ENCODE peak calls at places on chromosomes 5 and 9, in five cellular contexts. One of them, this sample, is unnamed.

GRCh38 chr5:181203093-181203711 is 1.8 kb downstream of the TRIM7 start:
- DNase-seq in activated gamma-delta T cell treated with anti-CD3 and anti-CD28 coated beads, Interleukin-2, amount 50 U/mL, for 16 hours: no peak
- DNase-seq in stimulated activated CD4-positive, alpha-beta T cell treated with anti-CD3 and anti-CD28 coated beads, Interleukin-15, amount 100 ng/mL, for 1 hour: no peak
- DNase-seq in HS-5: no peak
- DNase-seq in ELF-1: no peak
- DNase-seq in this sample: peak

GRCh38 chr5:96714951-96715451 is 52.8 kb downstream of the CAST start:
- DNase-seq in activated gamma-delta T cell treated with anti-CD3 and anti-CD28 coated beads, Interleukin-2, amount 50 U/mL, for 16 hours: no peak
- DNase-seq in stimulated activated CD4-positive, alpha-beta T cell treated with anti-CD3 and anti-CD28 coated beads, Interleukin-15, amount 100 ng/mL, for 1 hour: no peak
- DNase-seq in HS-5: no peak
- DNase-seq in ELF-1: peak
- DNase-seq in this sample: peak

GRCh38 chr5:2165991-2166978 is 283.6 kb upstream of the IRX4 start:
- DNase-seq in activated gamma-delta T cell treated with anti-CD3 and anti-CD28 coated beads, Interleukin-2, amount 50 U/mL, for 16 hours: no peak
- DNase-seq in stimulated activated CD4-positive, alpha-beta T cell treated with anti-CD3 and anti-CD28 coated beads, Interleukin-15, amount 100 ng/mL, for 1 hour: no peak
- DNase-seq in HS-5: no peak
- DNase-seq in ELF-1: no peak
- DNase-seq in this sample: no peak

GRCh38 chr9:130287736-130288135 is 22.2 kb downstream of the HMCN2 start:
- DNase-seq in activated gamma-delta T cell treated with anti-CD3 and anti-CD28 coated beads, Interleukin-2, amount 50 U/mL, for 16 hours: no peak
- DNase-seq in stimulated activated CD4-positive, alpha-beta T cell treated with anti-CD3 and anti-CD28 coated beads, Interleukin-15, amount 100 ng/mL, for 1 hour: no peak
- DNase-seq in HS-5: no peak
- DNase-seq in ELF-1: no peak
- DNase-seq in this sample: no peak

GRCh38 chr9:122336836-122337560 is 33.8 kb upstream of the PTGS1 start:
- DNase-seq in activated gamma-delta T cell treated with anti-CD3 and anti-CD28 coated beads, Interleukin-2, amount 50 U/mL, for 16 hours: no peak
- DNase-seq in stimulated activated CD4-positive, alpha-beta T cell treated with anti-CD3 and anti-CD28 coated beads, Interleukin-15, amount 100 ng/mL, for 1 hour: no peak
- DNase-seq in HS-5: no peak
- DNase-seq in ELF-1: no peak
- DNase-seq in this sample: no peak

GRCh38 chr9:99906403-99907207 is at the start of gene STX17:
- DNase-seq in activated gamma-delta T cell treated with anti-CD3 and anti-CD28 coated beads, Interleukin-2, amount 50 U/mL, for 16 hours: peak
- DNase-seq in stimulated activated CD4-positive, alpha-beta T cell treated with anti-CD3 and anti-CD28 coated beads, Interleukin-15, amount 100 ng/mL, for 1 hour: peak
- DNase-seq in HS-5: peak
- DNase-seq in ELF-1: peak
- DNase-seq in this sample: peak

GRCh38 chr5:33008751-33009418 is 297.8 kb downstream of the NPR3 start:
- DNase-seq in activated gamma-delta T cell treated with anti-CD3 and anti-CD28 coated beads, Interleukin-2, amount 50 U/mL, for 16 hours: no peak
- DNase-seq in stimulated activated CD4-positive, alpha-beta T cell treated with anti-CD3 and anti-CD28 coated beads, Interleukin-15, amount 100 ng/mL, for 1 hour: no peak
- DNase-seq in HS-5: no peak
- DNase-seq in ELF-1: peak
- DNase-seq in this sample: peak

GRCh38 chr9:88537743-88538055 is 2.7 kb downstream of the NXNL2 start:
- DNase-seq in activated gamma-delta T cell treated with anti-CD3 and anti-CD28 coated beads, Interleukin-2, amount 50 U/mL, for 16 hours: no peak
- DNase-seq in stimulated activated CD4-positive, alpha-beta T cell treated with anti-CD3 and anti-CD28 coated beads, Interleukin-15, amount 100 ng/mL, for 1 hour: no peak
- DNase-seq in HS-5: peak
- DNase-seq in ELF-1: peak
- DNase-seq in this sample: peak

GRCh38 chr9:118609355-118610044 is 759.7 kb downstream of the BRINP1 start:
- DNase-seq in activated gamma-delta T cell treated with anti-CD3 and anti-CD28 coated beads, Interleukin-2, amount 50 U/mL, for 16 hours: no peak
- DNase-seq in stimulated activated CD4-positive, alpha-beta T cell treated with anti-CD3 and anti-CD28 coated beads, Interleukin-15, amount 100 ng/mL, for 1 hour: no peak
- DNase-seq in HS-5: peak
- DNase-seq in ELF-1: no peak
- DNase-seq in this sample: peak

GRCh38 chr5:146006470-146006869 is 70.1 kb downstream of the SH3RF2 start:
- DNase-seq in activated gamma-delta T cell treated with anti-CD3 and anti-CD28 coated beads, Interleukin-2, amount 50 U/mL, for 16 hours: no peak
- DNase-seq in stimulated activated CD4-positive, alpha-beta T cell treated with anti-CD3 and anti-CD28 coated beads, Interleukin-15, amount 100 ng/mL, for 1 hour: no peak
- DNase-seq in HS-5: no peak
- DNase-seq in ELF-1: no peak
- DNase-seq in this sample: no peak

GRCh38 chr9:8762676-8763075 is 963.1 kb upstream of the DMAC1 start:
- DNase-seq in activated gamma-delta T cell treated with anti-CD3 and anti-CD28 coated beads, Interleukin-2, amount 50 U/mL, for 16 hours: no peak
- DNase-seq in stimulated activated CD4-positive, alpha-beta T cell treated with anti-CD3 and anti-CD28 coated beads, Interleukin-15, amount 100 ng/mL, for 1 hour: no peak
- DNase-seq in HS-5: no peak
- DNase-seq in ELF-1: peak
- DNase-seq in this sample: no peak

GRCh38 chr9:108521063-108521462 is 334.7 kb downstream of the ACTL7B start:
- DNase-seq in activated gamma-delta T cell treated with anti-CD3 and anti-CD28 coated beads, Interleukin-2, amount 50 U/mL, for 16 hours: no peak
- DNase-seq in stimulated activated CD4-positive, alpha-beta T cell treated with anti-CD3 and anti-CD28 coated beads, Interleukin-15, amount 100 ng/mL, for 1 hour: no peak
- DNase-seq in HS-5: peak
- DNase-seq in ELF-1: no peak
- DNase-seq in this sample: peak

GRCh38 chr5:81355291-81356251 is 38.4 kb downstream of the ACOT12 start:
- DNase-seq in activated gamma-delta T cell treated with anti-CD3 and anti-CD28 coated beads, Interleukin-2, amount 50 U/mL, for 16 hours: no peak
- DNase-seq in stimulated activated CD4-positive, alpha-beta T cell treated with anti-CD3 and anti-CD28 coated beads, Interleukin-15, amount 100 ng/mL, for 1 hour: no peak
- DNase-seq in HS-5: no peak
- DNase-seq in ELF-1: no peak
- DNase-seq in this sample: no peak

GRCh38 chr5:138905541-138905940 is 30.4 kb upstream of the LRRTM2 start:
- DNase-seq in activated gamma-delta T cell treated with anti-CD3 and anti-CD28 coated beads, Interleukin-2, amount 50 U/mL, for 16 hours: no peak
- DNase-seq in stimulated activated CD4-positive, alpha-beta T cell treated with anti-CD3 and anti-CD28 coated beads, Interleukin-15, amount 100 ng/mL, for 1 hour: no peak
- DNase-seq in HS-5: peak
- DNase-seq in ELF-1: no peak
- DNase-seq in this sample: peak

GRCh38 chr9:93130861-93131481 is 3.1 kb downstream of the NINJ1 start:
- DNase-seq in activated gamma-delta T cell treated with anti-CD3 and anti-CD28 coated beads, Interleukin-2, amount 50 U/mL, for 16 hours: no peak
- DNase-seq in stimulated activated CD4-positive, alpha-beta T cell treated with anti-CD3 and anti-CD28 coated beads, Interleukin-15, amount 100 ng/mL, for 1 hour: no peak
- DNase-seq in HS-5: no peak
- DNase-seq in ELF-1: no peak
- DNase-seq in this sample: no peak

GRCh38 chr5:171317225-171317624 is 8.2 kb downstream of the TLX3 start:
- DNase-seq in activated gamma-delta T cell treated with anti-CD3 and anti-CD28 coated beads, Interleukin-2, amount 50 U/mL, for 16 hours: no peak
- DNase-seq in stimulated activated CD4-positive, alpha-beta T cell treated with anti-CD3 and anti-CD28 coated beads, Interleukin-15, amount 100 ng/mL, for 1 hour: no peak
- DNase-seq in HS-5: no peak
- DNase-seq in ELF-1: no peak
- DNase-seq in this sample: no peak

GRCh38 chr5:32523625-32524024 is 61.7 kb upstream of the SUB1 start:
- DNase-seq in activated gamma-delta T cell treated with anti-CD3 and anti-CD28 coated beads, Interleukin-2, amount 50 U/mL, for 16 hours: no peak
- DNase-seq in stimulated activated CD4-positive, alpha-beta T cell treated with anti-CD3 and anti-CD28 coated beads, Interleukin-15, amount 100 ng/mL, for 1 hour: no peak
- DNase-seq in HS-5: no peak
- DNase-seq in ELF-1: no peak
- DNase-seq in this sample: no peak

GRCh38 chr5:172496671-172497371 is 42.5 kb upstream of the SH3PXD2B start:
- DNase-seq in activated gamma-delta T cell treated with anti-CD3 and anti-CD28 coated beads, Interleukin-2, amount 50 U/mL, for 16 hours: no peak
- DNase-seq in stimulated activated CD4-positive, alpha-beta T cell treated with anti-CD3 and anti-CD28 coated beads, Interleukin-15, amount 100 ng/mL, for 1 hour: no peak
- DNase-seq in HS-5: no peak
- DNase-seq in ELF-1: peak
- DNase-seq in this sample: no peak

GRCh38 chr5:57575839-57576238 is 93.2 kb upstream of the ACTBL2 start:
- DNase-seq in activated gamma-delta T cell treated with anti-CD3 and anti-CD28 coated beads, Interleukin-2, amount 50 U/mL, for 16 hours: no peak
- DNase-seq in stimulated activated CD4-positive, alpha-beta T cell treated with anti-CD3 and anti-CD28 coated beads, Interleukin-15, amount 100 ng/mL, for 1 hour: no peak
- DNase-seq in HS-5: no peak
- DNase-seq in ELF-1: no peak
- DNase-seq in this sample: no peak

GRCh38 chr5:175597718-175598117 is 60.2 kb upstream of the HRH2 start:
- DNase-seq in activated gamma-delta T cell treated with anti-CD3 and anti-CD28 coated beads, Interleukin-2, amount 50 U/mL, for 16 hours: no peak
- DNase-seq in stimulated activated CD4-positive, alpha-beta T cell treated with anti-CD3 and anti-CD28 coated beads, Interleukin-15, amount 100 ng/mL, for 1 hour: no peak
- DNase-seq in HS-5: no peak
- DNase-seq in ELF-1: no peak
- DNase-seq in this sample: no peak

GRCh38 chr9:138022121-138022741 is 144.6 kb downstream of the CACNA1B start:
- DNase-seq in activated gamma-delta T cell treated with anti-CD3 and anti-CD28 coated beads, Interleukin-2, amount 50 U/mL, for 16 hours: no peak
- DNase-seq in stimulated activated CD4-positive, alpha-beta T cell treated with anti-CD3 and anti-CD28 coated beads, Interleukin-15, amount 100 ng/mL, for 1 hour: no peak
- DNase-seq in HS-5: no peak
- DNase-seq in ELF-1: peak
- DNase-seq in this sample: no peak

GRCh38 chr5:68950111-68950510 is 143.7 kb upstream of the SLC30A5 start:
- DNase-seq in activated gamma-delta T cell treated with anti-CD3 and anti-CD28 coated beads, Interleukin-2, amount 50 U/mL, for 16 hours: no peak
- DNase-seq in stimulated activated CD4-positive, alpha-beta T cell treated with anti-CD3 and anti-CD28 coated beads, Interleukin-15, amount 100 ng/mL, for 1 hour: no peak
- DNase-seq in HS-5: no peak
- DNase-seq in ELF-1: peak
- DNase-seq in this sample: peak

GRCh38 chr5:33180900-33181299 is 259.9 kb upstream of the TARS1 start:
- DNase-seq in activated gamma-delta T cell treated with anti-CD3 and anti-CD28 coated beads, Interleukin-2, amount 50 U/mL, for 16 hours: no peak
- DNase-seq in stimulated activated CD4-positive, alpha-beta T cell treated with anti-CD3 and anti-CD28 coated beads, Interleukin-15, amount 100 ng/mL, for 1 hour: no peak
- DNase-seq in HS-5: peak
- DNase-seq in ELF-1: peak
- DNase-seq in this sample: peak

GRCh38 chr5:140259509-140259908 is 43.4 kb downstream of the PFDN1 start:
- DNase-seq in activated gamma-delta T cell treated with anti-CD3 and anti-CD28 coated beads, Interleukin-2, amount 50 U/mL, for 16 hours: no peak
- DNase-seq in stimulated activated CD4-positive, alpha-beta T cell treated with anti-CD3 and anti-CD28 coated beads, Interleukin-15, amount 100 ng/mL, for 1 hour: no peak
- DNase-seq in HS-5: no peak
- DNase-seq in ELF-1: no peak
- DNase-seq in this sample: peak

GRCh38 chr9:113320051-113320450 is 16.9 kb upstream of the RNF183 start:
- DNase-seq in activated gamma-delta T cell treated with anti-CD3 and anti-CD28 coated beads, Interleukin-2, amount 50 U/mL, for 16 hours: no peak
- DNase-seq in stimulated activated CD4-positive, alpha-beta T cell treated with anti-CD3 and anti-CD28 coated beads, Interleukin-15, amount 100 ng/mL, for 1 hour: no peak
- DNase-seq in HS-5: no peak
- DNase-seq in ELF-1: no peak
- DNase-seq in this sample: no peak

GRCh38 chr9:124618476-124618875 is 111.3 kb upstream of the NR5A1 start:
- DNase-seq in activated gamma-delta T cell treated with anti-CD3 and anti-CD28 coated beads, Interleukin-2, amount 50 U/mL, for 16 hours: no peak
- DNase-seq in stimulated activated CD4-positive, alpha-beta T cell treated with anti-CD3 and anti-CD28 coated beads, Interleukin-15, amount 100 ng/mL, for 1 hour: no peak
- DNase-seq in HS-5: no peak
- DNase-seq in ELF-1: no peak
- DNase-seq in this sample: no peak

GRCh38 chr5:172929371-172929838 is 29.8 kb upstream of the RPL26L1 start:
- DNase-seq in activated gamma-delta T cell treated with anti-CD3 and anti-CD28 coated beads, Interleukin-2, amount 50 U/mL, for 16 hours: no peak
- DNase-seq in stimulated activated CD4-positive, alpha-beta T cell treated with anti-CD3 and anti-CD28 coated beads, Interleukin-15, amount 100 ng/mL, for 1 hour: no peak
- DNase-seq in HS-5: peak
- DNase-seq in ELF-1: no peak
- DNase-seq in this sample: no peak